ENCODE peak calls at places on chromosomes 13 and 19, in nine cellular contexts. Q is upper lobe of right lung, S is H9, K is endothelial cell, I is neural progenitor cell, A is Calu3, N is fibroblast of villous mesenchyme, C is heart left ventricle, F is adrenal gland. R is an unnamed sample.

GRCh38 chr13:111043575-111043982 is 71.5 kb upstream of the ARHGEF7 start:
- DNase-seq in Q (no peak), S (no peak), K (no peak), I (no peak), A (peak), N (peak), C (peak), F (no peak), R (peak)

GRCh38 chr13:76853481-76853880 is 32.7 kb downstream of the KCTD12 start:
- DNase-seq in Q (no peak), S (no peak), K (no peak), I (no peak), A (no peak), N (no peak), C (no peak), F (no peak), R (no peak)

GRCh38 chr19:37251308-37252229 is 33.6 kb downstream of the ZNF383 start:
- DNase-seq in Q (peak), S (no peak), K (no peak), I (no peak), A (no peak), N (peak), C (peak), F (peak), R (peak)

GRCh38 chr19:47067215-47067847 is 18.9 kb upstream of the TMEM160 start:
- DNase-seq in Q (no peak), S (no peak), K (no peak), I (no peak), A (no peak), N (no peak), C (no peak), F (no peak), R (no peak)

GRCh38 chr13:50125556-50126377 is 110.5 kb downstream of the KCNRG start:
- DNase-seq in Q (peak), S (peak), K (peak), I (peak), A (peak), N (peak), C (peak), F (peak), R (peak)

GRCh38 chr13:112722433-112723250 is 32.8 kb downstream of the ATP11A start:
- DNase-seq in Q (peak), S (no peak), K (no peak), I (no peak), A (peak), N (peak), C (peak), F (peak), R (peak)

GRCh38 chr19:48841571-48841970 is 5.3 kb upstream of the HSD17B14 start:
- DNase-seq in Q (no peak), S (no peak), K (no peak), I (no peak), A (no peak), N (no peak), C (no peak), F (no peak), R (no peak)

GRCh38 chr13:29847501-29847983 is 2.9 kb downstream of the UBL3 start:
- DNase-seq in Q (no peak), S (no peak), K (no peak), I (peak), A (no peak), N (peak), C (no peak), F (peak), R (peak)

GRCh38 chr19:46623915-46624502 is 880 bp downstream of the PTGIR start:
- DNase-seq in Q (no peak), S (no peak), K (no peak), I (no peak), A (no peak), N (no peak), C (no peak), F (no peak), R (no peak)

GRCh38 chr19:10368101-10368803 is 12.1 kb downstream of the TYK2 start:
- DNase-seq in Q (no peak), S (no peak), K (no peak), I (no peak), A (no peak), N (no peak), C (no peak), F (no peak), R (no peak)

GRCh38 chr19:18745012-18745735 is 45.9 kb downstream of the COMP start:
- DNase-seq in Q (no peak), S (peak), K (no peak), I (peak), A (no peak), N (no peak), C (no peak), F (no peak), R (peak)

GRCh38 chr13:112244061-112244460 is 132.1 kb upstream of the SPACA7 start:
- DNase-seq in Q (peak), S (no peak), K (no peak), I (no peak), A (no peak), N (no peak), C (no peak), F (no peak), R (no peak)

GRCh38 chr19:10076535-10076934 is 9.6 kb upstream of the SHFL start:
- DNase-seq in Q (no peak), S (no peak), K (no peak), I (no peak), A (no peak), N (no peak), C (no peak), F (no peak), R (no peak)

GRCh38 chr19:33093420-33094210 is 12.6 kb downstream of the GPATCH1 start:
- DNase-seq in Q (no peak), S (no peak), K (no peak), I (no peak), A (no peak), N (no peak), C (no peak), F (no peak), R (no peak)

GRCh38 chr19:4717191-4717965 is 6.3 kb downstream of the DPP9 start:
- DNase-seq in Q (peak), S (no peak), K (no peak), I (no peak), A (no peak), N (peak), C (no peak), F (no peak), R (peak)

GRCh38 chr19:1261863-1262686 is 7.1 kb upstream of the CIRBP start:
- DNase-seq in Q (peak), S (no peak), K (no peak), I (peak), A (peak), N (no peak), C (peak), F (peak), R (no peak)

GRCh38 chr13:97542102-97542501 is 108.1 kb downstream of the RAP2A start:
- DNase-seq in Q (no peak), S (no peak), K (no peak), I (no peak), A (no peak), N (no peak), C (no peak), F (no peak), R (peak)

DNA sequence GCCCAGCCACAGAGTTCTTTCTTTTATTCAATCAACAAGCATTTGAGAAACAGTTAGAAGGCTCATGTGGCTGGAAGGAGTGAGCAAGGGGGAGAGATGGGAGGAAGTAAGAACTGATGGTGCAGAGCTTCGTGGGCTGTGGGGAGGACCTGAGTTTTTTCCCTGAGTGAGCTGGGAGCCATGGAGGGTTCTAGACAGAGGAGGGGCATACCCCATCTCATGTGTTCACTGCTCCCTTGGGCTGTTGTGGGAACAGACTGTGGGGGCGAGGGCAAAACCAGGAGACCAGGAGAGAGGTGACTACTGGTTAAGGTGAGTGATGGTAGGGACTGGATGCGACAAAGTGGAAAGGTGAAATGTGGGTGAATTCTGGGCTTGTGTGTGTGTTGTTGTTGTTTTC is 2.4 kb upstream of the PKN1 start:
- DNase-seq in Q (no peak), S (no peak), K (no peak), I (no peak), A (no peak), N (no peak), C (no peak), F (no peak), R (no peak)
- TF ChIP-seq CTCF in Q (no peak), S (no peak), K (no peak), I (no peak), A (no peak), N (no peak), C (no peak), F (no peak), R (no peak)

GRCh38 chr19:2624537-2625091 is 77.9 kb downstream of the GNG7 start:
- DNase-seq in Q (peak), S (peak), K (no peak), I (peak), A (no peak), N (no peak), C (peak), F (peak), R (no peak)
- TF ChIP-seq CTCF in Q (no peak), S (peak), K (no peak), I (peak), A (no peak), N (no peak), C (no peak), F (no peak), R (no peak)

DNA sequence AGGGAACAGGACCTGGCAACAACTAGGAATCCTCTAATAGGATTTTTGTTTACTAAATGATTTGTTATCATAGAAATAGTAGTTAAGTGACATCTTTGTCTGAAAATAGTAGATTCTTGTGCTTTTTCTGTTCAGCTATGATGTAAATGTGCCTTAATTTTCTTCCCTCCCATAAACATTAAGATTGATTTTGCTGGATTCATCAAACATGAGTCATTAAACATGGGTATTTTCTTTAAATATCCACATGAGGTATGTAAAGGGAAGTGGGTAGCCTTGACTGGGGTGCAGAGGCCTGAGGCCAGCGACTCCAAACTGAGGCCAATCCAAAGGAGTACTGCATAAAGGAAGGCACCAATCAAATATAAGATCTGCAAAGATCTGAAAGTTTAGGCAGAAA is 3.7 kb downstream of the ZNF136 start:
- DNase-seq in Q (no peak), S (no peak), K (no peak), I (no peak), A (no peak), N (no peak), C (no peak), F (no peak), R (no peak)
- TF ChIP-seq CTCF in Q (no peak), S (no peak), K (no peak), I (no peak), A (no peak), N (no peak), C (no peak), F (no peak), R (no peak)

GRCh38 chr19:43315851-43316250 is 37.6 kb upstream of the CD177 start:
- DNase-seq in Q (no peak), S (peak), K (no peak), I (peak), A (no peak), N (no peak), C (no peak), F (no peak), R (no peak)

GRCh38 chr19:43318203-43318602 is 35.3 kb upstream of the CD177 start:
- DNase-seq in Q (no peak), S (no peak), K (no peak), I (no peak), A (no peak), N (no peak), C (no peak), F (no peak), R (no peak)

GRCh38 chr19:43313711-43314495 is 39.6 kb upstream of the CD177 start:
- DNase-seq in Q (no peak), S (no peak), K (no peak), I (no peak), A (no peak), N (no peak), C (no peak), F (no peak), R (no peak)

GRCh38 chr19:43318796-43319314 is 34.6 kb upstream of the CD177 start:
- DNase-seq in Q (no peak), S (no peak), K (no peak), I (peak), A (no peak), N (no peak), C (no peak), F (no peak), R (no peak)

DNA sequence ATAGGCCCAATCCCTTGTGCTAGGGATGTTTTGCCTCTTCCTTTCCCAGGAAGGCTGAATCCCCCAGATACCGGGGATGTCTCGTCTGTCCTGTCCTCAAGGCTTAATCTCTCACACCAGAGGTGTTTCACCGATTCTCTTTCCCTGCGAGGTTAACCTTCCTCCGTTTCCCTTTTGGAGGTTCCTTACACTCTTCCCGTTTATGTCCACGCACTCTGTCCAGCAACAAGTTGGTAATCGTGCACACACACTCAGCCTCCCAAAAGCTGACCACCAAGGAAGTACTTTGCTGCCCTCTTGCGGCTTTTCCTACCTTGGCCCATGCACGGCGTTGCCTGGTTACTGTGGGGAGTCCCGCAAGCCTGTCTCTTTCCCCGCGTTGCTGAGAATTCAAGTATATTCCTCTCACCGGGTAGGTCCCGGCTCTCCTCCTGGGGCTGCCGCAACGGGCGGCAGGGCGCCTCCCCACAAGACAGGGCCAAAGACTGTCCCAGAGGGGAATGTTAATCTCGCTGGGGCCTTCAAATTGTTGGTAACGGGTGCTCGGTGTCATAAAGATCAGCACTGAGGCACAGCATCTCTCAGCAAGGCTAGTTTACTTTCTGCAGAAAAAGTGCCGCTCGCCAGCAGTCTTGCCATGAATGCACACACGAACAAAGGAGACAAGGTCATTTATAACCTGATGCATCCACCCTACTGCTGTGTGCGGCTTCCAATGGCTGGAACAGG is 36.7 kb upstream of the CD177 start:
- DNase-seq in Q (no peak), S (peak), K (no peak), I (peak), A (peak), N (peak), C (no peak), F (peak), R (peak)
- TF ChIP-seq CTCF in Q (no peak), S (peak), K (no peak), I (peak), A (no peak), N (peak), C (no peak), F (no peak), R (peak)

GRCh38 chr19:55173717-55174409 is 6.2 kb downstream of the SYT5 start:
- DNase-seq in Q (peak), S (peak), K (peak), I (peak), A (peak), N (peak), C (peak), F (peak), R (peak)
- TF ChIP-seq CTCF in Q (no peak), S (peak), K (no peak), I (peak), A (no peak), N (no peak), C (no peak), F (no peak), R (peak)

DNA sequence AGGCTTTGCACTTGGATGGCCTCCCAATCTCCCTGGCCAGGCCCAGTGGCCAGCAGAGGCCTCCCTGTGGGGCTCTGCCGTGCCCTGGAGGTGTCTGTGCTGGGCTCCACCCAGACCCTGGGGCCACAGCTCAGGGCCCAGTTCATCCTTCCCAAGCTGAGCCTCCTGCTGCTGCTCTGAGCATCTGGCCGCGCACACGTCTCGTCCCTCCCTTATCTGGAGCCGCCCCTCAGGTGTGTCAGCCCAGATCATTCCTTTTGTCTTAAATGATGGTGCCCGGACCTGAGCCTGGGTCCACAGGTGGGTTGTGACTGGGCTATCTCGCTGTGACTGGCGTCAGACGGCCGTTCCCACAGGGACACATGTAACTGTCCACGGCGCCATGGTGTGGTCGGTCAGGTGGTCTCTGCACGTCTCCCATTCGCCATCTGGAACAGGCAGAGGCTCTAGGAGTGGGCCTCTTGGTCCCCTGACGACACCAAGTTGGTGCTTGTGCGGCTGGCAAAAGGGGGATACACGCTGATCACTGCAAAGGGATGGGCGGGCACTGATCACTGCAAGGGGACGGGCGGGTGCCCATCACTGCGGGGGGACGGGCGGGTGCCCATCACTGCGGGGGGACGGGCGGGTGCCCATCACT is 14.3 kb upstream of the ZNF554 start:
- DNase-seq in Q (no peak), S (no peak), K (no peak), I (no peak), A (no peak), N (no peak), C (no peak), F (no peak), R (no peak)
- TF ChIP-seq CTCF in Q (no peak), S (no peak), K (no peak), I (no peak), A (no peak), N (no peak), C (no peak), F (no peak), R (no peak)

DNA sequence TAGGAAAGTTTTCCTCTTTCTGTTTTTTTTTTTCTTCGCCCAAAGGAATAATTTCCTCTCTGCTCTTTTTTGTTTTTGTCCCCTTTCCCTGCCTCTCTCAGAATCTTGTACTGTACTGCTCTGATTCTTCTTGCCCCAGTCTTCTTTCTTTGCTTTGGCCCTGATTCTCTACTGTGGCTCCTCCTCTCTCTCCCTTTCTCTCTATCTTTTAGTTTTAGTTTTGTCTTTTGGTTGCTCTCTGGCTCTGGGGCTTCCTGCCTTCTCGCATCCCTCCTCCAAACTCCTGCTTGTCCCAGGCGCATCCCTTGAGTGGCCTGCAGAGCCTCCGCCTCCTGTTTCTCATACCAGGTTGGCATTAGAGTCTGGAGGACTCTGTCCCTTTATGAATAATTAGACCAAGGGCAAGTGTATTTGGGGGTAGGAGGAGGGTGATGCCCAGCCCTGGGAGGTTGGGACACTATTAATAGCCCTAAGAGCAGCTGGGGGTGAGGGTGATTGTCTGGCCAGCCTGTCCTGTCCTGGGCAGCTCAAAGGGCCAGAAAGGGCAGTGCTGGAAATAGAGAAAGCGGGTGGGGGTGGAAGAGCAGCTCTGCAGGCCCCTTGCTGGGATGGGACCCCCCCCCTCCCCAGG is 39.1 kb downstream of the LYL1 start:
- DNase-seq in Q (no peak), S (no peak), K (no peak), I (no peak), A (no peak), N (no peak), C (peak), F (no peak), R (no peak)
- TF ChIP-seq CTCF in Q (no peak), S (no peak), K (no peak), I (no peak), A (no peak), N (no peak), C (no peak), F (no peak), R (no peak)

R was measured in fibroblast of pulmonary artery.